ENCODE peak calls at places on chromosomes 2 and 18, in four cellular contexts. P is AG09319, Q is heart right ventricle, S is dorsolateral prefrontal cortex. M is an unnamed sample.

GRCh38 chr2:96138146-96139145 is at the start of gene ASTL:
- DNase-seq in S (peak), P (no peak), Q (peak), M (peak)

GRCh38 chr18:68992719-68993482 is 195.0 kb downstream of the CCDC102B start:
- DNase-seq in P (no peak), Q (no peak), S (no peak), M (no peak)

GRCh38 chr18:830315-830901 is 18.4 kb upstream of the YES1 start:
- DNase-seq in S (no peak), P (no peak), Q (no peak), M (peak)

GRCh38 chr18:23689031-23689615 is at the start of gene LAMA3:
- DNase-seq in P (peak), S (no peak), Q (peak), M (peak)

GRCh38 chr18:14921547-14921946 is 173.6 kb downstream of the ANKRD30B start:
- DNase-seq in Q (no peak), P (no peak), S (no peak), M (no peak)

GRCh38 chr18:9684901-9685738 is 23.0 kb upstream of the RAB31 start:
- DNase-seq in S (no peak), P (no peak), Q (peak), M (peak)

GRCh38 chr2:235098273-235098672 is 146.5 kb downstream of the SH3BP4 start:
- DNase-seq in Q (no peak), S (no peak), P (no peak), M (no peak)

GRCh38 chr2:64866797-64867196 is 122.4 kb upstream of the SLC1A4 start:
- DNase-seq in P (peak), Q (peak), S (peak), M (peak)

GRCh38 chr2:210620456-210620855 is 64.1 kb downstream of the CPS1 start:
- DNase-seq in S (no peak), Q (no peak), P (no peak), M (peak)

GRCh38 chr2:181978351-181979150 is 7.1 kb upstream of the PPP1R1C start:
- DNase-seq in P (no peak), S (no peak), Q (no peak), M (no peak)

GRCh38 chr2:179354739-179355537 is 90.3 kb upstream of the SESTD1 start:
- DNase-seq in S (no peak), Q (no peak), P (no peak), M (no peak)

GRCh38 chr2:42809876-42810125 is 17.4 kb upstream of the HAAO start:
- DNase-seq in P (peak), S (peak), Q (peak), M (peak)
- TF ChIP-seq CTCF in P (no peak), S (no peak), Q (peak), M (no peak)

GRCh38 chr2:154133823-154134222 is 262.1 kb downstream of the GALNT13 start:
- DNase-seq in P (no peak), S (no peak), Q (no peak), M (peak)
- TF ChIP-seq CTCF in P (no peak), S (no peak), Q (no peak), M (no peak)

DNA sequence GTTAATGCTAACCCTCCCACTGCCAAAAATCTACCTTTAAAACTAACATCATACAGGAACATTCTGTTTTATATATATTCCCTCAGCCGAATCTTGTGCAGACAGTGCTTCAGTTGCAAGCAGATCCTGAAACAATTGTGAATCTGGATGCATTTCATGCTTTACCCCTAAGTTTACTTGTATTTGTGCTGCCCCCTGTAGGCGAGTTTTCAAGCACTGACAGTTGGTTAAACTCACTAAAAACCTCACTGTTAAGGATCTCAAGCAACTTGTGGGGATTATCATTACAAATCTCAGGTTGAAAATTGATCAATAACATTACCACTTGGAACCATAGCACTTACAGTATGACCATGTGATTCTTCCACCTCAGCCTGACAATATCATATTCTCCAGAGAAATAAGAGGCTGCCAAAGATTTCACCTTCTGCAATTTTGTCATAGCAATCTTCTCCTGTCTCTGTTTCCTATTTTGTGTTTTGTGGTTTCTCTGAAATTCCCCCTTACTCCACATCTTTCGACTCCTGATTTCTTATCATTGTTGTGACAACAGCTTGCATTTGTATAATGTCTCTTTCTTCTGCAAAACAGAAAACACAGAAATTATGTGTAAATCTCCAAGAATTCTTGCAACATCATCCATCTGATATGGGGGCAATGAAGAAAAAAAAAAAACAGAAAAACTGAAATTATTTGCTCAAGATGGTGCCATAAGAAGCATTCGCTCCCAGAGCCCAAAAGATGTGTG is 354.6 kb upstream of the SETBP1 start:
- DNase-seq in P (peak), S (no peak), Q (no peak), M (peak)
- TF ChIP-seq CTCF in P (peak), S (peak), Q (peak), M (peak)

DNA sequence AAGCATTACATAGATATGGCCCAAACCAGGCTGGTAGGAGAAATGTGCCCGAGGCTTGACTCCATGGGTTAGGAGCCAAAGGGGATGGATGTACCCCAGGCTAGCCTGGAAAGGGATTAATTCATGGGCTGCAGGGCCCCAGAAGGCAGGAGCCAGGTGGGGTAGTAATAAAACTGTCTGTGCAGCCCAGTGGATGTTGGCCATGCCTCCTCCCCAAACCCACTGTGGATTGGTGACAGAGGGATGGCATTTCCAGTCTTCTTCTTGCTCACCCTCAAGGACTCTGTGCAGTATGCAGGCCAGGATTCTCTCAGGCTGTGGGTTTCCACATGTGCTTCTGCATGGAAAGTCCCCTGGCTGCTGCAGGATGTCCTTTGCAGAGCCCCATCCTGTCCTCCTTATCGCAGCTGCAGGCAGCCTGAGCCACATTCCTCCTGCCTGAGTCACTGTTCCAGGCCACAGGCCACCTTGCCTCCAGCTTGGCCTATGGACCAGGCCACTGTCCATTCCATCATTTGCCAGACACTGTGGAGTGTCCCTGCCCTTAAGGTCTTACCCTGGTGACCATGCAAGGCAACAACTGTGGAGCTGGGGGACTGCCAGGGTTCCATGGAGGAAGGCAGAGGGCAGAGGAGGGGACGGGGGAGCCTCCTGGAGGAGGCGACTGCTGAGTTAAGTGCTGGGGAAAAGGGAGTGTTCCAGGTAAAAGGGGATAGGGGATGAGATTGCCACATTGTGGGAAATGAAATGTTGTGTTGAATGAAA is 38.9 kb downstream of the INO80C start:
- DNase-seq in S (no peak), P (no peak), Q (peak), M (peak)
- TF ChIP-seq CTCF in S (no peak), P (no peak), Q (no peak), M (no peak)

GRCh38 chr18:50356036-50356945 is 18.6 kb upstream of the SKA1 start:
- DNase-seq in Q (no peak), P (no peak), S (no peak), M (peak)
- TF ChIP-seq CTCF in Q (no peak), P (no peak), S (no peak), M (no peak)

GRCh38 chr2:37770797-37771196 is 99.4 kb upstream of the CDC42EP3 start:
- DNase-seq in P (no peak), S (no peak), Q (no peak), M (no peak)

GRCh38 chr2:37771600-37772088 is 100.2 kb upstream of the CDC42EP3 start:
- DNase-seq in S (no peak), Q (no peak), P (no peak), M (no peak)

GRCh38 chr2:37767051-37767450 is 95.6 kb upstream of the CDC42EP3 start:
- DNase-seq in P (no peak), S (no peak), Q (no peak), M (no peak)

GRCh38 chr2:37766087-37766486 is 94.6 kb upstream of the CDC42EP3 start:
- DNase-seq in P (no peak), S (no peak), Q (no peak), M (no peak)

DNA sequence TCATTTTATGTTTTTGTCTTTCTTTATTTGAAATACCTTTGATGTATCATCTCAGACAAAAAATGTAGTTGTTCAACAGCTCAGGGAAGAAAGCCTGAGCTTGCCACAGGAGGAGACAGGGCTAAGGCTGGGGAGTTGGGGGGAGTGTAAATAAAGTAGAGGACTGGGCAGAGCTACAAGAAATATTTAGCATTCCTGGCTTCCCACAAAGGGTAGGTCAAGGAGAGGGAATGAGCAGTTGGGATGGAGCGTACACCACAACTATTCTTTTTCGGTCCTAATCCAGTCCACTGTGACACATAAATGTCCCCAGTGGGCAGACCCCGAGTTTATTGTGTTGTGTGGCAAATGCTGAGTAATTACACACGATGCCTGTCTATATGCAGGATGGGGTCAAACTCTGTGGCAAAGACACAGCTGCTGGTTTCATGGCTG is 97.1 kb upstream of the CDC42EP3 start:
- DNase-seq in S (no peak), P (peak), Q (no peak), M (peak)
- TF ChIP-seq CTCF in S (no peak), P (no peak), Q (no peak), M (no peak)

DNA sequence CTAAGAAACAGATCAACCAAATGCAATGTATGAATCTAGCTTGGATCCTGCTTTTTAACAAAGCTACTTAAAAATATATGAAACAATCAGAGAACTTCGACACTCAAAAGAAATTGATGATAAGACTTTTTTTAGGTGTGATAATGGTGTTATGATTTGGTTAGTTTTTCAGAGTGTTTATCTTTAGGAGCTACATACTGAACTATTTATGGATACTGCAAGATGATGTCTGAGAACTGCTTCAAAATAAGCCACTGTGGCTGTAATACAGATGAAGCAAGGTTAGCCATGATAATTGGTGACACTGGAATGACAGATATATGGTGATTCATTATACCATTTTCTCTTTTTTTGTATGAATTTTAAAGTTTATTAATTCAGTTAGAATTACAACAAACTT is 14.2 kb downstream of the SLC25A12 start:
- DNase-seq in Q (no peak), P (no peak), S (no peak), M (no peak)
- TF ChIP-seq CTCF in Q (no peak), P (no peak), S (no peak), M (no peak)

DNA sequence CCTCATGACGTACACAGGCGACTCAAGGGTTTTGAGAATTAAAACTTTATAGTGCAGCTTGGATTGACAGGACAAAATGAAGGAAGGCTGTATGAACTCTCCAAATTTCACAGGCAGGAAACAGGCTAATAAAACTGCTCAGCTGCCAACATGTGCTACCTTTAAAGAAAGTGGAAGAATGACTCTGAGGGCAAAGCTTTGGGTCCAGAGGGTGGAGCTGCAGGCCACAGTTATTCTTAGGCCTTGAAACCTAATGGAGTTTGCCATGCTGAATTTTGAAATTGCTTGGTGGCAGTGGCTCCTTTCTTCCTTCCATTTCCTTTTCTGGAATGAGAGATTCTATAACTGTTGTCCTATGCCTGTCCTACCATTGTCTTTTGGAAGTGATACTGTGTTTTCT is 34.8 kb downstream of the HAT1 start:
- DNase-seq in Q (no peak), S (no peak), P (no peak), M (peak)
- TF ChIP-seq CTCF in Q (no peak), S (no peak), P (peak), M (no peak)

DNA sequence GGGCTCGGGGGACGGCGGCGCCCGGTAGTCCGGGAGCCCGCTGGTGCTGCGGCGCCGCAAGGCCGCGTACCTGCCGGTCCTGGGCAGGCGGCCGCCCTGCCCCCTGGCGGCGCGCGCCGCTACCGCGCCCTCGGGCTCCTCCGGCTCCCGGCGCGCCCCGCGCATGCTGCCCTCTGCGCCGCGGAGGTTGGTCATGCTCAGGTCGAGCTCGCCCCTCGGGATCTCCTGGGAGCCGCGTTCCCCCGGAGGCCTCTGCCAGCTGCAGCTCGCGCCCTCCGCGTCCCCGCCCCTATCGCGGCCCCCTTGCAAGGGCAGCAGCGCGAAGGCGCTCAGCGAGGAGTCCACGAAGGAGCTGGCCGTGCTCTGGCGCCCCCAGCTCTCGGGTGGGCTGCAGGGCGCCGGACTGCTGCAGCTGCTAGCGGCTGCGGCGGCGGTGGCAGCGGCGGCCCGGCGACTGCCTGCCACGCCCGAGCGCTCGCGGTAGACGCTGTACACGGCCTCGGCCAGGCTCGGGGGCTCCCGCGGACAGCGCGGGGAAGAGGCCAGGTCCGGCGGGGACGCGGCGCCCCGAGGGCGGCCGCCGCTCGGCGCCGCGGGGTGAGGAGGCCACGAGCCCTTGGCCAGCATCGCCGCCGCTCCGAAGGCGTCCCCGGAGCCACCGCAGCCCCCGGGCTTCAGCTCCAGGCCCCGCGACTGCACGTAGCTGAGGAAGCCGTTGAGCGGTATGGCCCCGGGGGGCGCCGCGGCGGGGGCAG is 4.5 kb downstream of the TMEM200C start:
- DNase-seq in P (no peak), S (no peak), Q (peak), M (no peak)
- TF ChIP-seq CTCF in P (no peak), S (no peak), Q (peak), M (no peak)

M was measured in MCF 10A.